ENCODE peak calls at places on chromosomes 4 and X, in seven cellular contexts. M is colonic mucosa, Z is HCT116, Y is tibial artery, B is mucosa of descending colon, E is left lung, S is kidney. O is an unnamed sample.

GRCh38 chr4:92514632-92515031 is 210.9 kb downstream of the GRID2 start:
- DNase-seq in M (no peak), Z (no peak), B (no peak), Y (no peak), E (no peak), S (no peak), O (no peak)

GRCh38 chr4:59571805-59572430 is 1628.2 kb upstream of the ADGRL3 start:
- DNase-seq in S (no peak), B (no peak), Z (no peak), Y (no peak), M (no peak), E (no peak), O (no peak)

GRCh38 chr4:88275949-88276515 is 8.3 kb downstream of the PPM1K start:
- DNase-seq in E (no peak), M (no peak), S (no peak), Y (no peak), B (no peak), Z (no peak), O (no peak)

GRCh38 chrX:107714196-107714811 is 61.3 kb downstream of the TSC22D3 start:
- DNase-seq in S (no peak), E (no peak), M (no peak), B (no peak), Z (no peak), Y (peak; percentile 63), O (no peak)

GRCh38 chrX:124555036-124555595 is 208.8 kb downstream of the SH2D1A start:
- DNase-seq in B (no peak), M (no peak), Y (no peak), Z (no peak), S (no peak), E (no peak), O (no peak)

GRCh38 chrX:79161655-79162054 is 17.2 kb downstream of the GPR174 start:
- DNase-seq in Y (no peak), Z (no peak), S (no peak), E (no peak), M (no peak), B (no peak), O (no peak)

GRCh38 chr4:94084155-94084554 is 123.5 kb upstream of the SMARCAD1 start:
- DNase-seq in S (no peak), Z (no peak), B (no peak), E (no peak), M (no peak), Y (no peak), O (no peak)

GRCh38 chrX:40127052-40127451 is 29.3 kb upstream of the BCOR start:
- DNase-seq in Y (no peak), M (no peak), E (no peak), S (no peak), B (no peak), Z (no peak), O (no peak)

GRCh38 chr4:88960576-88960975 is 96.4 kb downstream of the FAM13A start:
- DNase-seq in S (no peak), B (no peak), E (no peak), Z (no peak), M (no peak), Y (no peak), O (no peak)

GRCh38 chrX:10237255-10237654 is 80.5 kb downstream of the CLCN4 start:
- DNase-seq in E (no peak), S (no peak), M (no peak), Y (no peak), B (no peak), Z (no peak), O (no peak)

GRCh38 chr4:133136833-133137232 is 12.3 kb upstream of the PCDH10 start:
- DNase-seq in E (no peak), S (no peak), M (no peak), Z (no peak), B (no peak), Y (no peak), O (no peak)

GRCh38 chr4:99135541-99136173 is 8.4 kb downstream of the ADH4 start:
- DNase-seq in B (no peak), Z (no peak), M (no peak), E (no peak), S (no peak), Y (no peak), O (no peak)

GRCh38 chrX:150983526-150984163 is 510 bp downstream of the HMGB3 start:
- DNase-seq in M (no peak), S (no peak), B (no peak), Y (no peak), E (peak; percentile 55), Z (no peak), O (no peak)

GRCh38 chr4:137601924-137602323 is 69.6 kb upstream of the PCDH18 start:
- DNase-seq in B (no peak), E (no peak), S (no peak), Z (no peak), M (no peak), Y (no peak), O (no peak)

GRCh38 chrX:39681885-39682284 is 415.9 kb downstream of the BCOR start:
- DNase-seq in E (no peak), Y (no peak), Z (no peak), B (no peak), M (no peak), S (no peak), O (no peak)

GRCh38 chr4:24382381-24382780 is 202.0 kb downstream of the DHX15 start:
- DNase-seq in Y (no peak), B (no peak), M (no peak), S (no peak), Z (no peak), E (no peak), O (no peak)

GRCh38 chr4:58411904-58412303 is 1301.7 kb upstream of the IGFBP7 start:
- DNase-seq in B (no peak), M (no peak), Y (no peak), E (no peak), S (no peak), Z (no peak), O (no peak)

GRCh38 chr4:139560396-139561084 is 4.5 kb upstream of the SETD7 start:
- DNase-seq in S (no peak), Z (no peak), B (no peak), E (no peak), M (no peak), Y (no peak), O (no peak)

GRCh38 chr4:173494013-173494970 is 35.7 kb downstream of the HAND2 start:
- DNase-seq in Z (peak; percentile 72), S (no peak), M (peak; percentile 78), Y (peak; percentile 74), B (peak; percentile 52), E (peak; percentile 65), O (peak; percentile 29)

GRCh38 chr4:6546681-6547447 is 28.1 kb upstream of the MAN2B2 start:
- DNase-seq in Y (no peak), B (peak; percentile 31), E (no peak), S (no peak), M (peak; percentile 27), Z (peak; percentile 57), O (no peak)

GRCh38 chr4:7779194-7779768 is 160.4 kb downstream of the AFAP1 start:
- DNase-seq in M (no peak), Y (peak; percentile 35), Z (no peak), B (no peak), S (peak; percentile 21), E (no peak), O (no peak)

GRCh38 chr4:6054162-6054922 is 36.1 kb upstream of the C4orf50 start:
- DNase-seq in E (no peak), S (no peak), Y (no peak), Z (no peak), M (no peak), B (no peak), O (no peak)

GRCh38 chr4:39936565-39937418 is 40.9 kb downstream of the PDS5A start:
- DNase-seq in E (no peak), S (no peak), M (no peak), B (no peak), Y (no peak), Z (no peak), O (no peak)

GRCh38 chrX:108090474-108091265 is 672 bp downstream of the PSMD10 start:
- DNase-seq in Y (no peak), M (no peak), S (no peak), E (no peak), B (no peak), Z (no peak), O (no peak)

GRCh38 chrX:45801554-45801953 is 600.9 kb upstream of the DIPK2B start:
- DNase-seq in S (no peak), M (no peak), B (no peak), Y (no peak), Z (no peak), E (no peak), O (no peak)

GRCh38 chr4:84814100-84814750 is 152.3 kb downstream of the WDFY3 start:
- DNase-seq in S (no peak), Z (peak; percentile 60), E (no peak), B (no peak), M (no peak), Y (no peak), O (no peak)

GRCh38 chrX:40651620-40652223 is 4.4 kb upstream of the CXorf38 start:
- DNase-seq in M (peak; percentile 78), E (no peak), Y (no peak), S (no peak), B (no peak), Z (peak; percentile 45), O (peak; percentile 15)

GRCh38 chr4:104879367-104879766 is 267.3 kb upstream of the TET2 start:
- DNase-seq in Y (no peak), Z (no peak), M (no peak), E (no peak), S (no peak), B (no peak), O (no peak)

GRCh38 chr4:148162554-148162953 is 279.7 kb downstream of the NR3C2 start:
- DNase-seq in M (no peak), S (no peak), E (no peak), B (no peak), Y (no peak), Z (no peak), O (no peak)

GRCh38 chrX:114037515-114037914 is 546.4 kb upstream of the HTR2C start:
- DNase-seq in B (no peak), Y (no peak), Z (no peak), E (no peak), M (no peak), S (no peak), O (no peak)
- H3K4me3 ChIP-seq in B (no peak overlapping the region), Y (no peak overlapping the region), Z (no peak overlapping the region), E (no peak overlapping the region), M (no peak overlapping the region), S (no peak overlapping the region), O (no peak overlapping the region)

GRCh38 chr4:63717384-63717783 is 691.9 kb downstream of the TECRL start:
- DNase-seq in M (no peak), Y (no peak), B (no peak), E (no peak), Z (no peak), S (no peak), O (no peak)
- TF ChIP-seq CTCF in M (no peak), Y (no peak), B (no peak), E (no peak), Z (no peak), S (peak; percentile 8), O (no peak)

DNA sequence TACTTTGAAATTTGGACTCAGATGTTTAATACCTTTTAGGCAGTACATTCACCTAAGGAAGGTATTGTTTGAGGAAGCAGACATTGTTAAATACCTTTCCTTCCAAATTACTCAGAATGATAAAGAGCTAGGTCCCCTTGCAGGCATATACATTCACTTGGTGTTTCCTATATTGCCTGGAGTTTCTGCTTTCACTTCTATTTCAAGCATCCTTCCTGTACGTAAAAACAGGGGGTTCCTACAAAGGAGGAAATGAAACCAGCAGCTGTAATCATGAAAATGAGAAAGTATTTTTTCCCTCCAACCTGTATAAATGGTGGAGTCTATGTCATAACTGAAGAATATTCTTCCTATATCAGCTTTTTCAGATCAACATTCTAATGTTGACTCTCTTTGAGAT is 90.4 kb upstream of the RASGEF1B start:
- DNase-seq in M (no peak), Z (no peak), B (no peak), Y (no peak), S (no peak), E (no peak), O (no peak)
- H3K4me1 ChIP-seq in M (no peaks in the 10 kb centered on the region), Z (no peaks in the 10 kb centered on the region), B (no peaks in the 10 kb centered on the region), Y (no peaks in the 10 kb centered on the region), S (no peaks in the 10 kb centered on the region), E (no peaks in the 10 kb centered on the region), O (no peaks in the 10 kb centered on the region)

GRCh38 chrX:14672611-14673172 is 143.4 kb downstream of the GLRA2 start:
- DNase-seq in E (no peak), Z (no peak), Y (no peak), S (no peak), B (no peak), M (no peak), O (no peak)
- H3K4me3 ChIP-seq in E (no peak overlapping the region), Z (no peak overlapping the region), Y (no peak overlapping the region), S (no peak overlapping the region), B (no peak overlapping the region), M (no peak overlapping the region), O (no peak overlapping the region)